ENCODE peak calls at places on chromosomes 5 and 9, in nine cellular contexts. U, V, C, R, Y, M, F, X and Z are unnamed samples.
A peak's percentile ranks its signal among the peaks of the same experiment; 100 is the strongest.

GRCh38 chr5:144487761-144488160 is 317.1 kb downstream of the KCTD16 start:
- DNase-seq in U (no peak), V (no peak), C (no peak), R (no peak), Y (no peak), M (no peak), F (no peak), X (no peak), Z (no peak)

GRCh38 chr9:102587231-102587630 is 407.9 kb upstream of the CYLC2 start:
- DNase-seq in U (no peak), V (no peak), C (no peak), R (no peak), Y (no peak), M (no peak), F (no peak), X (no peak), Z (no peak)

GRCh38 chr5:172642511-172642910 is 1.4 kb downstream of the NEURL1B start:
- DNase-seq in U (no peak), V (no peak), C (no peak), R (no peak), Y (no peak), M (peak; percentile 47), F (no peak), X (no peak), Z (no peak)

GRCh38 chr9:36441966-36442365 is 41.9 kb upstream of the RNF38 start:
- DNase-seq in U (no peak), V (no peak), C (no peak), R (no peak), Y (no peak), M (no peak), F (no peak), X (no peak), Z (no peak)

GRCh38 chr5:139296198-139296597 is 2.7 kb downstream of the MATR3 start:
- DNase-seq in U (no peak), V (no peak), C (no peak), R (no peak), Y (no peak), M (no peak), F (no peak), X (no peak), Z (no peak)

GRCh38 chr5:139980765-139981164 is 62.3 kb downstream of the NRG2 start:
- DNase-seq in U (no peak), V (no peak), C (no peak), R (no peak), Y (no peak), M (no peak), F (no peak), X (no peak), Z (no peak)

GRCh38 chr9:5549671-5550650 is 39.6 kb downstream of the PDCD1LG2 start:
- DNase-seq in U (no peak), V (no peak), C (peak; percentile 85), R (no peak), Y (no peak), M (no peak), F (no peak), X (no peak), Z (no peak)

GRCh38 chr5:59661939-59662615 is 231.4 kb downstream of the PDE4D start:
- DNase-seq in U (no peak), V (no peak), C (peak; percentile 75), R (no peak), Y (no peak), M (no peak), F (no peak), X (no peak), Z (no peak)

GRCh38 chr9:2385746-2386145 is 235.8 kb upstream of the VLDLR start:
- DNase-seq in U (no peak), V (peak; percentile 22), C (no peak), R (no peak), Y (no peak), M (no peak), F (no peak), X (no peak), Z (no peak)

GRCh38 chr9:37929441-37929895 is 25.5 kb upstream of the SLC25A51 start:
- DNase-seq in U (no peak), V (peak; percentile 28), C (peak; percentile 81), R (no peak), Y (no peak), M (no peak), F (no peak), X (no peak), Z (no peak)

GRCh38 chr5:9507974-9508373 is 37.9 kb downstream of the SEMA5A start:
- DNase-seq in U (no peak), V (no peak), C (peak; percentile 82), R (no peak), Y (no peak), M (no peak), F (no peak), X (no peak), Z (no peak)

GRCh38 chr5:111058064-111058463 is 13.4 kb upstream of the TSLP start:
- DNase-seq in U (no peak), V (no peak), C (no peak), R (no peak), Y (no peak), M (no peak), F (no peak), X (no peak), Z (no peak)

GRCh38 chr5:42614509-42614908 is 142.1 kb upstream of the CCDC152 start:
- DNase-seq in U (no peak), V (no peak), C (peak; percentile 67), R (no peak), Y (no peak), M (no peak), F (no peak), X (no peak), Z (no peak)

GRCh38 chr9:86119457-86119856 is 20.1 kb upstream of the GOLM1 start:
- DNase-seq in U (no peak), V (no peak), C (no peak), R (no peak), Y (no peak), M (no peak), F (no peak), X (no peak), Z (no peak)

GRCh38 chr9:85716031-85716877 is 25.5 kb downstream of the AGTPBP1 start:
- DNase-seq in U (no peak), V (no peak), C (peak; percentile 6), R (no peak), Y (no peak), M (no peak), F (no peak), X (no peak), Z (no peak)

GRCh38 chr5:93186031-93186682 is 394.9 kb downstream of the NR2F1-AS1 start:
- DNase-seq in U (no peak), V (no peak), C (peak; percentile 94), R (no peak), Y (no peak), M (no peak), F (no peak), X (no peak), Z (no peak)

GRCh38 chr5:93189707-93190120 is 391.3 kb downstream of the NR2F1-AS1 start:
- DNase-seq in U (no peak), V (no peak), C (peak; percentile 99), R (no peak), Y (no peak), M (no peak), F (peak; percentile 18), X (no peak), Z (no peak)

GRCh38 chr5:93191016-93191415 is 390.0 kb downstream of the NR2F1-AS1 start:
- DNase-seq in U (no peak), V (no peak), C (peak; percentile 73), R (no peak), Y (no peak), M (no peak), F (no peak), X (no peak), Z (no peak)

GRCh38 chr5:93191426-93191825 is 389.6 kb downstream of the NR2F1-AS1 start:
- DNase-seq in U (no peak), V (no peak), C (peak; percentile 62), R (no peak), Y (no peak), M (no peak), F (no peak), X (no peak), Z (no peak)

GRCh38 chr5:93188876-93189485 is 392.0 kb downstream of the NR2F1-AS1 start:
- DNase-seq in U (no peak), V (no peak), C (peak; percentile 58), R (no peak), Y (no peak), M (no peak), F (no peak), X (no peak), Z (no peak)
- H3K4me1 ChIP-seq in U (peaks cover 5% of the 10 kb centered on the region), V (no peaks in the 10 kb centered on the region), C (peaks cover 22% of the 10 kb centered on the region), R (no peaks in the 10 kb centered on the region), Y (no peaks in the 10 kb centered on the region), M (no peaks in the 10 kb centered on the region), F (peaks cover 57% of the 10 kb centered on the region), X (no peaks in the 10 kb centered on the region), Z (no peaks in the 10 kb centered on the region)

GRCh38 chr5:151667083-151667482 is 19.6 kb downstream of the SPARC start:
- DNase-seq in U (no peak), V (no peak), C (peak; percentile 5), R (no peak), Y (no peak), M (no peak), F (no peak), X (no peak), Z (no peak)

GRCh38 chr5:151671979-151672378 is 14.7 kb downstream of the SPARC start:
- DNase-seq in U (no peak), V (peak; percentile 76), C (peak; percentile 78), R (no peak), Y (no peak), M (no peak), F (no peak), X (peak; percentile 32), Z (peak; percentile 44)

GRCh38 chr5:151670074-151670686 is 16.5 kb downstream of the SPARC start:
- DNase-seq in U (no peak), V (no peak), C (peak; percentile 45), R (no peak), Y (no peak), M (no peak), F (no peak), X (no peak), Z (no peak)

GRCh38 chr5:151673421-151673820 is 13.3 kb downstream of the SPARC start:
- DNase-seq in U (no peak), V (no peak), C (no peak), R (no peak), Y (no peak), M (no peak), F (no peak), X (no peak), Z (no peak)

GRCh38 chr5:151670953-151671636 is 15.6 kb downstream of the SPARC start:
- DNase-seq in U (no peak), V (peak; percentile 65), C (peak; percentile 53), R (no peak), Y (no peak), M (no peak), F (no peak), X (no peak), Z (no peak)
- H3K4me1 ChIP-seq in U (peaks cover 97% of the 10 kb centered on the region), V (peaks cover 23% of the 10 kb centered on the region), C (peaks cover 81% of the 10 kb centered on the region), R (peaks cover 54% of the 10 kb centered on the region), Y (peaks cover 10% of the 10 kb centered on the region), M (peaks cover 4% of the 10 kb centered on the region), F (peaks cover 25% of the 10 kb centered on the region), X (peaks cover 27% of the 10 kb centered on the region), Z (peaks cover 26% of the 10 kb centered on the region)

GRCh38 chr5:95963650-95964410 is 2.2 kb upstream of the ELL2 start:
- DNase-seq in U (no peak), V (no peak), C (peak; percentile 52), R (no peak), Y (no peak), M (no peak), F (no peak), X (no peak), Z (no peak)
- H3K4me1 ChIP-seq in U (peaks cover 12% of the 10 kb centered on the region), V (no peaks in the 10 kb centered on the region), C (no peaks in the 10 kb centered on the region), R (peaks cover 8% of the 10 kb centered on the region), Y (peaks cover 16% of the 10 kb centered on the region), M (peaks cover 13% of the 10 kb centered on the region), F (peaks cover 32% of the 10 kb centered on the region), X (peaks cover 14% of the 10 kb centered on the region), Z (no peaks in the 10 kb centered on the region)

GRCh38 chr9:135447126-135447525 is 32.5 kb upstream of the PPP1R26 start:
- DNase-seq in U (no peak), V (no peak), C (no peak), R (no peak), Y (no peak), M (no peak), F (no peak), X (no peak), Z (no peak)
- H3K4me1 ChIP-seq in U (peaks cover 3% of the 10 kb centered on the region), V (no peaks in the 10 kb centered on the region), C (no peaks in the 10 kb centered on the region), R (no peaks in the 10 kb centered on the region), Y (no peaks in the 10 kb centered on the region), M (no peaks in the 10 kb centered on the region), F (no peaks in the 10 kb centered on the region), X (no peaks in the 10 kb centered on the region), Z (no peaks in the 10 kb centered on the region)